ENCODE peak calls at places on chromosomes 6 and 20, in seven cellular contexts. One of them, this sample, is unnamed.

GRCh38 chr20:57882451-57883161 is 172.8 kb upstream of the PMEPA1 start:
- DNase-seq in GM06990: no peak
- DNase-seq in sigmoid colon: peak
- DNase-seq in suprapubic skin: no peak
- DNase-seq in fibroblast of pulmonary artery: no peak
- DNase-seq in progenitor cell of endocrine pancreas: no peak
- DNase-seq in neural crest cell: no peak
- DNase-seq in this sample: no peak

GRCh38 chr20:48404598-48404997 is 423.2 kb downstream of the PREX1 start:
- DNase-seq in GM06990: no peak
- DNase-seq in sigmoid colon: no peak
- DNase-seq in suprapubic skin: no peak
- DNase-seq in fibroblast of pulmonary artery: no peak
- DNase-seq in progenitor cell of endocrine pancreas: no peak
- DNase-seq in neural crest cell: no peak
- DNase-seq in this sample: no peak

GRCh38 chr20:1894471-1894950 is 696 bp upstream of the SIRPA start:
- DNase-seq in GM06990: peak
- DNase-seq in sigmoid colon: peak
- DNase-seq in suprapubic skin: peak
- DNase-seq in fibroblast of pulmonary artery: no peak
- DNase-seq in progenitor cell of endocrine pancreas: peak
- DNase-seq in neural crest cell: peak
- DNase-seq in this sample: peak

GRCh38 chr6:107032051-107032450 is 4.1 kb downstream of the MTRES1 start:
- DNase-seq in GM06990: no peak
- DNase-seq in sigmoid colon: no peak
- DNase-seq in suprapubic skin: no peak
- DNase-seq in fibroblast of pulmonary artery: peak
- DNase-seq in progenitor cell of endocrine pancreas: no peak
- DNase-seq in neural crest cell: no peak
- DNase-seq in this sample: no peak

GRCh38 chr6:44072959-44073611 is 54.2 kb downstream of the MRPL14 start:
- DNase-seq in GM06990: peak
- DNase-seq in sigmoid colon: peak
- DNase-seq in suprapubic skin: peak
- DNase-seq in fibroblast of pulmonary artery: peak
- DNase-seq in progenitor cell of endocrine pancreas: peak
- DNase-seq in neural crest cell: peak
- DNase-seq in this sample: peak

GRCh38 chr6:43833223-43833995 is 63.4 kb downstream of the VEGFA start:
- DNase-seq in GM06990: no peak
- DNase-seq in sigmoid colon: no peak
- DNase-seq in suprapubic skin: no peak
- DNase-seq in fibroblast of pulmonary artery: no peak
- DNase-seq in progenitor cell of endocrine pancreas: peak
- DNase-seq in neural crest cell: no peak
- DNase-seq in this sample: no peak

GRCh38 chr20:45337367-45338120 is 10.7 kb downstream of the SDC4 start:
- DNase-seq in GM06990: no peak
- DNase-seq in sigmoid colon: peak
- DNase-seq in suprapubic skin: no peak
- DNase-seq in fibroblast of pulmonary artery: peak
- DNase-seq in progenitor cell of endocrine pancreas: no peak
- DNase-seq in neural crest cell: no peak
- DNase-seq in this sample: peak

GRCh38 chr20:32626859-32627636 is 41.9 kb upstream of the NOL4L start:
- DNase-seq in GM06990: peak
- DNase-seq in sigmoid colon: no peak
- DNase-seq in suprapubic skin: no peak
- DNase-seq in fibroblast of pulmonary artery: no peak
- DNase-seq in progenitor cell of endocrine pancreas: no peak
- DNase-seq in neural crest cell: no peak
- DNase-seq in this sample: no peak

GRCh38 chr6:133710826-133711225 is 178.1 kb upstream of the TCF21 start:
- DNase-seq in GM06990: no peak
- DNase-seq in sigmoid colon: no peak
- DNase-seq in suprapubic skin: no peak
- DNase-seq in fibroblast of pulmonary artery: no peak
- DNase-seq in progenitor cell of endocrine pancreas: no peak
- DNase-seq in neural crest cell: no peak
- DNase-seq in this sample: no peak

GRCh38 chr6:37702314-37702713 is 4.6 kb upstream of the MDGA1 start:
- DNase-seq in GM06990: no peak
- DNase-seq in sigmoid colon: no peak
- DNase-seq in suprapubic skin: no peak
- DNase-seq in fibroblast of pulmonary artery: no peak
- DNase-seq in progenitor cell of endocrine pancreas: no peak
- DNase-seq in neural crest cell: no peak
- DNase-seq in this sample: no peak
- TF ChIP-seq CTCF in GM06990: peak
- TF ChIP-seq CTCF in sigmoid colon: no peak
- TF ChIP-seq CTCF in suprapubic skin: no peak
- TF ChIP-seq CTCF in fibroblast of pulmonary artery: peak
- TF ChIP-seq CTCF in progenitor cell of endocrine pancreas: peak
- TF ChIP-seq CTCF in neural crest cell: peak
- TF ChIP-seq CTCF in this sample: no peak

GRCh38 chr6:52503853-52504777 is 72.7 kb downstream of the TRAM2 start:
- DNase-seq in GM06990: no peak
- DNase-seq in sigmoid colon: peak
- DNase-seq in suprapubic skin: peak
- DNase-seq in fibroblast of pulmonary artery: peak
- DNase-seq in progenitor cell of endocrine pancreas: no peak
- DNase-seq in neural crest cell: no peak
- DNase-seq in this sample: peak
- TF ChIP-seq CTCF in GM06990: no peak
- TF ChIP-seq CTCF in sigmoid colon: no peak
- TF ChIP-seq CTCF in suprapubic skin: no peak
- TF ChIP-seq CTCF in fibroblast of pulmonary artery: no peak
- TF ChIP-seq CTCF in progenitor cell of endocrine pancreas: no peak
- TF ChIP-seq CTCF in neural crest cell: no peak
- TF ChIP-seq CTCF in this sample: no peak

GRCh38 chr20:38241201-38241600 is 19.3 kb downstream of the KIAA1755 start:
- DNase-seq in GM06990: no peak
- DNase-seq in sigmoid colon: no peak
- DNase-seq in suprapubic skin: no peak
- DNase-seq in fibroblast of pulmonary artery: no peak
- DNase-seq in progenitor cell of endocrine pancreas: no peak
- DNase-seq in neural crest cell: no peak
- DNase-seq in this sample: no peak
- TF ChIP-seq CTCF in GM06990: no peak
- TF ChIP-seq CTCF in sigmoid colon: no peak
- TF ChIP-seq CTCF in suprapubic skin: no peak
- TF ChIP-seq CTCF in fibroblast of pulmonary artery: no peak
- TF ChIP-seq CTCF in progenitor cell of endocrine pancreas: no peak
- TF ChIP-seq CTCF in neural crest cell: no peak
- TF ChIP-seq CTCF in this sample: no peak

DNA sequence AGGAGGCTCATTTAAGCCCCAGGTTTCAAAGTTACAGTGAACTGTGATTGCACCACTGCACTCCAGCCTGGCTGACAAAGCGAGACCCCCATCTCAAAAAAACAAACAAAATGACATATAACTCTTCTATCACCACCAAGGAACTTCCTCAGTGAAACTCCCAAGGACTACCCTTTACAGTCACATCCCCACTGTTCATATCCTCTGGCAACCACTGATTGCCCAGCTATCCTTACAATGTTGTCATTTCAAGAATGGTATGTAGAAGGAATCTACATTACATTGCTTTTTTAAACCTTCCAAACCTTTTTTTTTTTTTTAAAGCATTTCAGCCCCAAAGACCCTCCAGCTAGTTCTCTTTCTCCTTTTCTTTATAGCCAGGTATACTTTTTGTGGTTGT is 123.1 kb upstream of the CARMIL1 start:
- DNase-seq in GM06990: no peak
- DNase-seq in sigmoid colon: no peak
- DNase-seq in suprapubic skin: no peak
- DNase-seq in fibroblast of pulmonary artery: no peak
- DNase-seq in progenitor cell of endocrine pancreas: no peak
- DNase-seq in neural crest cell: no peak
- DNase-seq in this sample: no peak
- TF ChIP-seq CTCF in GM06990: no peak
- TF ChIP-seq CTCF in sigmoid colon: no peak
- TF ChIP-seq CTCF in suprapubic skin: no peak
- TF ChIP-seq CTCF in fibroblast of pulmonary artery: no peak
- TF ChIP-seq CTCF in progenitor cell of endocrine pancreas: no peak
- TF ChIP-seq CTCF in neural crest cell: no peak
- TF ChIP-seq CTCF in this sample: no peak

DNA sequence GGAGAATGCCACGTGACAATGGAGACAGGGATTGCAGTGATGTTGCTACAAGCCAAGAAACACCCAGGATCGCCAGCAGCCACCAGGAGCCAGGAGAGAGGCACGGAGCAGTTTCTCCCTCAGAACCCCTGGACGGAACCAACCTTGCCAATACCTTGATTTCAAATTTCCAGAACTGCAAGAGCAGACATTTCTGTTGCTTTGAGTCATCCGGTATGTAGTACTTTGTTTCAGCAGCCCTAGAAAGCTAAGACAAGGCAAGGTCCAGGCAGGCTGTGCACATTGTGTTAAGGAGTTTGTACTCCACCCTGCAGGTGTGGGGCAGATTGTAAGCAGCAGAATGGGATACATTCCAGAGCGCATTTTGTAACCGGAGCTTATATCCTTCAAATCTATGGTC is 48.3 kb downstream of the TRERF1 start:
- DNase-seq in GM06990: no peak
- DNase-seq in sigmoid colon: no peak
- DNase-seq in suprapubic skin: no peak
- DNase-seq in fibroblast of pulmonary artery: peak
- DNase-seq in progenitor cell of endocrine pancreas: no peak
- DNase-seq in neural crest cell: no peak
- DNase-seq in this sample: no peak
- TF ChIP-seq CTCF in GM06990: no peak
- TF ChIP-seq CTCF in sigmoid colon: no peak
- TF ChIP-seq CTCF in suprapubic skin: no peak
- TF ChIP-seq CTCF in fibroblast of pulmonary artery: no peak
- TF ChIP-seq CTCF in progenitor cell of endocrine pancreas: no peak
- TF ChIP-seq CTCF in neural crest cell: no peak
- TF ChIP-seq CTCF in this sample: peak

This sample was measured in fibroblast of villous mesenchyme.